ENCODE peak calls at places on chromosomes 2 and 18, in eight cellular contexts. S is coronary artery, H is brain microvascular endothelial cell, K is caudate nucleus, D is A549, B is cardiac muscle cell, F is tibial artery, R is mesenchymal stem cell. N is an unnamed sample.

GRCh38 chr2:57696016-57696415 is 350.6 kb upstream of the VRK2 start:
- DNase-seq in S (no peak), H (peak; percentile 50), K (no peak), D (peak; percentile 14), B (no peak), F (no peak), R (peak; percentile 13), N (no peak)

GRCh38 chr2:205763708-205764501 is 81.6 kb downstream of the NRP2 start:
- DNase-seq in S (peak; percentile 85), H (peak; percentile 94), K (peak; percentile 23), D (peak; percentile 67), B (peak; percentile 90), F (no peak), R (peak; percentile 97), N (peak; percentile 81)

GRCh38 chr2:160247295-160247694 is 47.2 kb upstream of the ITGB6 start:
- DNase-seq in S (no peak), H (no peak), K (no peak), D (no peak), B (no peak), F (no peak), R (no peak), N (no peak)

GRCh38 chr2:43025709-43026290 is 200.6 kb downstream of the ZFP36L2 start:
- DNase-seq in S (no peak), H (no peak), K (no peak), D (no peak), B (no peak), F (no peak), R (peak; percentile 65), N (no peak)

GRCh38 chr2:2142350-2142749 is 188.7 kb downstream of the MYT1L start:
- DNase-seq in S (no peak), H (no peak), K (no peak), D (no peak), B (no peak), F (no peak), R (no peak), N (no peak)

GRCh38 chr2:172211507-172211906 is 108.8 kb upstream of the DLX2 start:
- DNase-seq in S (no peak), H (peak; percentile 17), K (no peak), D (no peak), B (peak; percentile 37), F (no peak), R (no peak), N (no peak)

GRCh38 chr2:26563686-26564085 is 77.5 kb downstream of the CIB4 start:
- DNase-seq in S (no peak), H (no peak), K (no peak), D (no peak), B (no peak), F (no peak), R (no peak), N (no peak)

GRCh38 chr2:110664135-110664534 is 13.7 kb downstream of the BUB1 start:
- DNase-seq in S (no peak), H (no peak), K (no peak), D (no peak), B (no peak), F (no peak), R (no peak), N (no peak)

GRCh38 chr2:38610851-38611801 is 8.4 kb upstream of the HNRNPLL start:
- DNase-seq in S (no peak), H (no peak), K (no peak), D (no peak), B (no peak), F (no peak), R (peak; percentile 85), N (no peak)

GRCh38 chr18:13835202-13835601 is 11.3 kb downstream of the MC5R start:
- DNase-seq in S (no peak), H (no peak), K (no peak), D (no peak), B (no peak), F (no peak), R (no peak), N (no peak)

GRCh38 chr2:195648780-195649179 is 8.2 kb upstream of the SLC39A10 start:
- DNase-seq in S (no peak), H (no peak), K (no peak), D (no peak), B (no peak), F (no peak), R (no peak), N (no peak)

GRCh38 chr2:174835797-174836255 is 71.6 kb upstream of the CHRNA1 start:
- DNase-seq in S (no peak), H (peak; percentile 91), K (no peak), D (no peak), B (peak; percentile 95), F (no peak), R (peak; percentile 95), N (no peak)
- H3K27ac ChIP-seq in S (no peak overlapping the region), H (peak overlapping the region; percentile 95), K (no peak overlapping the region), D (peak overlapping the region; percentile 58), B (peak overlapping the region; percentile 23), F (no peak overlapping the region), R (peak overlapping the region; percentile 39), N (no peak overlapping the region)

DNA sequence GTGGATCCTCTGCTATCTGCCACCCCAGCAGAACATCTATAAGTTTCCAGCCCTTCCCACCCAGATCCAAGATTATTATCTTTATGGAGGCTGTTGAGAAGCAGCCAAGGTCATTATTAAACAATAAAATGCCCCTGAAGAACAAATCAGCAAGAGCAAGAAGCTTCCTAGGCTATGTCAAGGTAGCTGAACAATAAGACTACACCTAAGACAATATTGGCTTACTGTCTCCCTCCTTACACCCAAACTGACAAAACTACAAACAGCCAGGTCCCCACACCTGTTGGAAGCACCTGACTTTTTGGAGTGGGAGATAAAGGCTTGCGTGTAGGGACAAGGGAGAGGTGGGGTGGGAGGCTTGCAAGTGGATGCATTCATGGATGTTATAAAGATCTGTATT is 128.5 kb downstream of the SPTBN1 start:
- DNase-seq in S (no peak), H (no peak), K (no peak), D (no peak), B (no peak), F (no peak), R (no peak), N (no peak)
- H3K27ac ChIP-seq in S (no peak overlapping the region), H (no peak overlapping the region), K (no peak overlapping the region), D (peak overlapping the region; percentile 52), B (no peak overlapping the region), F (no peak overlapping the region), R (no peak overlapping the region), N (no peak overlapping the region)

GRCh38 chr2:96758987-96759386 is 1.7 kb upstream of the CNNM4 start:
- DNase-seq in S (no peak), H (no peak), K (no peak), D (no peak), B (no peak), F (no peak), R (no peak), N (no peak)

GRCh38 chr2:96760986-96761832 is 507 bp downstream of the CNNM4 start:
- DNase-seq in S (peak; percentile 79), H (peak; percentile 15), K (no peak), D (peak; percentile 42), B (peak; percentile 41), F (peak; percentile 29), R (peak; percentile 21), N (peak; percentile 38)

GRCh38 chr2:96762529-96763253 is 2.0 kb downstream of the CNNM4 start:
- DNase-seq in S (no peak), H (no peak), K (no peak), D (no peak), B (peak; percentile 32), F (no peak), R (no peak), N (no peak)

GRCh38 chr2:96759548-96759947 is 1.2 kb upstream of the CNNM4 start:
- DNase-seq in S (no peak), H (no peak), K (no peak), D (no peak), B (no peak), F (no peak), R (no peak), N (no peak)

DNA sequence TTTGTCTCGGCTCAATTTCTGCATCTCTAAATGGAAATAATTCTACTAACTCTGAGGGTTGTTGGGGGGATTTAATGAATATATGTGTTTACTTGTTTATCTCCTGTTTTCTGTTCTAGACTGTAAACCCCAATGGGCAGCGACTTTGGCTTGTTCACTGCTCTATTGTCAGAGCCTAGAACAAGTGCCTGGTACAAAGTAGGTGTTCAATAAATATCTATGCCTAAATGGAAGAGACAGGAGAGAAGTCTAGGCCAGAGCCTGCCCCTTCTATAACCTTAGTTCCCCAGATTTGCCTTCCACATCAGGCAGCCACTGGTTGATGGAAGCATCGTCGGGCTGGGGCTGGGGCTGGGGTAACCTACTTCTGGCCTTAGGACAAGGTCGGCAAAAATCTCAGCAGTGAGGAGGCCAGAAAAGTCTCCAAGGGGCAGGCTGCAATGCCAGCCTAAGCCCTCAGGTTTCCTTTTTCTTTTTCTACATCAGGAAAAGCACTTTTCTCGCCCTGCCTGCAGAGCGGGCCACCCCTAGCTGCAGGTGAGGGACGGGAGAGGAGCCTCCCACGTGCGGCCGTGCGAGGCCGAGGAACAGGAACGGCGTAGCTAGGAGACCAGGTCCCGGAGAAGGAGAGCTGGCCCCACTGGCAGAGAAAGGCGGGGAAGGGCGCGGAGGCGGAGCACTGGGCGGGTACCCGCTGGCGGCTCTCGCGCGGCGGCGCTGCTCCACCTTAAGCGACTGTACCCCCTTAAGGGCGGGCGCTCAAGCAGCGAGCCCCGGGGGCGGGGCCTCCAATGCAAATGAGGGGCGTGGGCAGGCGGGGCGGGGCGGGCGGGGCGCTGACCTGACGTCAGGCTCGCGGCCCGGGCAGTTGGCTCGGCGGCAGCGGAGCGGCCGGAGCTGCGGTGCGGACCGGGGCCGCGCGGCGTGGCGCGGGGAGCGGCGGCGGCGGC is at the start of gene CNNM4:
- DNase-seq in S (peak; percentile 96), H (peak; percentile 78), K (peak; percentile 80), D (peak; percentile 93), B (peak; percentile 95), F (peak; percentile 92), R (peak; percentile 90), N (peak; percentile 95)
- H3K27ac ChIP-seq in S (peak within 1 kb of the TSS; percentile 70), H (no peak within 1 kb of the TSS), K (peak within 1 kb of the TSS; percentile 72), D (peak within 1 kb of the TSS; percentile 93), B (no peak within 1 kb of the TSS), F (peak within 1 kb of the TSS; percentile 82), R (no peak within 1 kb of the TSS), N (peak within 1 kb of the TSS; percentile 59)

GRCh38 chr2:138421315-138421970 is 80.1 kb upstream of the SPOPL start:
- DNase-seq in S (no peak), H (no peak), K (no peak), D (peak; percentile 43), B (peak; percentile 7), F (no peak), R (peak; percentile 1), N (no peak)
- H3K27ac ChIP-seq in S (no peak overlapping the region), H (no peak overlapping the region), K (no peak overlapping the region), D (peak overlapping the region; percentile 72), B (no peak overlapping the region), F (no peak overlapping the region), R (peak overlapping the region; percentile 78), N (no peak overlapping the region)

N was measured in testis.